ENCODE peak calls at places on chromosomes 2 and 18, in seven cellular contexts. One of them, this sample, is unnamed.

GRCh38 chr18:55575949-55576348 is 12.0 kb downstream of the TCF4 start:
- DNase-seq in Calu3: no peak
- DNase-seq in foreskin fibroblast: no peak
- DNase-seq in astrocyte of the cerebellum: no peak
- DNase-seq in GM12864: no peak
- DNase-seq in IMR-90: no peak
- DNase-seq in cardiac muscle cell: no peak
- DNase-seq in this sample: no peak

GRCh38 chr2:163462993-163463392 is 272.8 kb downstream of the FIGN start:
- DNase-seq in cardiac muscle cell: no peak
- DNase-seq in GM12864: no peak
- DNase-seq in IMR-90: no peak
- DNase-seq in Calu3: no peak
- DNase-seq in foreskin fibroblast: no peak
- DNase-seq in astrocyte of the cerebellum: no peak
- DNase-seq in this sample: no peak

GRCh38 chr2:179551545-179552045 is 287.0 kb upstream of the SESTD1 start:
- DNase-seq in foreskin fibroblast: no peak
- DNase-seq in GM12864: no peak
- DNase-seq in IMR-90: no peak
- DNase-seq in Calu3: no peak
- DNase-seq in cardiac muscle cell: no peak
- DNase-seq in astrocyte of the cerebellum: no peak
- DNase-seq in this sample: no peak

GRCh38 chr2:128557069-128557468 is 238.4 kb upstream of the HS6ST1 start:
- DNase-seq in IMR-90: no peak
- DNase-seq in astrocyte of the cerebellum: no peak
- DNase-seq in Calu3: no peak
- DNase-seq in foreskin fibroblast: no peak
- DNase-seq in cardiac muscle cell: no peak
- DNase-seq in GM12864: no peak
- DNase-seq in this sample: no peak

GRCh38 chr2:85996591-85996990 is 107.8 kb upstream of the ST3GAL5 start:
- DNase-seq in GM12864: no peak
- DNase-seq in foreskin fibroblast: no peak
- DNase-seq in astrocyte of the cerebellum: no peak
- DNase-seq in Calu3: no peak
- DNase-seq in IMR-90: no peak
- DNase-seq in cardiac muscle cell: peak; percentile 31
- DNase-seq in this sample: no peak

GRCh38 chr18:76421291-76422078 is 73.6 kb downstream of the ZNF516 start:
- DNase-seq in cardiac muscle cell: no peak
- DNase-seq in foreskin fibroblast: no peak
- DNase-seq in IMR-90: no peak
- DNase-seq in Calu3: peak; percentile 14
- DNase-seq in astrocyte of the cerebellum: no peak
- DNase-seq in GM12864: no peak
- DNase-seq in this sample: no peak

GRCh38 chr2:31057691-31058090 is 80.5 kb downstream of the GALNT14 start:
- DNase-seq in cardiac muscle cell: no peak
- DNase-seq in foreskin fibroblast: no peak
- DNase-seq in IMR-90: no peak
- DNase-seq in GM12864: no peak
- DNase-seq in Calu3: no peak
- DNase-seq in astrocyte of the cerebellum: no peak
- DNase-seq in this sample: no peak

GRCh38 chr2:12506846-12507245 is 209.9 kb upstream of the TRIB2 start:
- DNase-seq in Calu3: no peak
- DNase-seq in IMR-90: peak; percentile 14
- DNase-seq in foreskin fibroblast: no peak
- DNase-seq in cardiac muscle cell: no peak
- DNase-seq in GM12864: no peak
- DNase-seq in astrocyte of the cerebellum: no peak
- DNase-seq in this sample: no peak

GRCh38 chr2:187580462-187581124 is 26.4 kb upstream of the TFPI start:
- DNase-seq in Calu3: no peak
- DNase-seq in cardiac muscle cell: peak; percentile 55
- DNase-seq in astrocyte of the cerebellum: peak; percentile 80
- DNase-seq in IMR-90: peak; percentile 85
- DNase-seq in GM12864: no peak
- DNase-seq in foreskin fibroblast: peak; percentile 47
- DNase-seq in this sample: no peak

GRCh38 chr18:31830686-31831085 is 70.0 kb upstream of the SLC25A52 start:
- DNase-seq in foreskin fibroblast: no peak
- DNase-seq in GM12864: no peak
- DNase-seq in astrocyte of the cerebellum: no peak
- DNase-seq in Calu3: no peak
- DNase-seq in IMR-90: no peak
- DNase-seq in cardiac muscle cell: no peak
- DNase-seq in this sample: no peak

GRCh38 chr18:31837879-31838278 is 77.2 kb upstream of the SLC25A52 start:
- DNase-seq in Calu3: no peak
- DNase-seq in astrocyte of the cerebellum: no peak
- DNase-seq in cardiac muscle cell: no peak
- DNase-seq in IMR-90: no peak
- DNase-seq in foreskin fibroblast: no peak
- DNase-seq in GM12864: no peak
- DNase-seq in this sample: no peak

GRCh38 chr18:31828613-31829012 is 67.9 kb upstream of the SLC25A52 start:
- DNase-seq in astrocyte of the cerebellum: no peak
- DNase-seq in foreskin fibroblast: no peak
- DNase-seq in Calu3: no peak
- DNase-seq in GM12864: no peak
- DNase-seq in cardiac muscle cell: no peak
- DNase-seq in IMR-90: no peak
- DNase-seq in this sample: no peak

GRCh38 chr18:31835528-31836138 is 75.0 kb upstream of the SLC25A52 start:
- DNase-seq in GM12864: no peak
- DNase-seq in Calu3: no peak
- DNase-seq in cardiac muscle cell: no peak
- DNase-seq in astrocyte of the cerebellum: peak; percentile 2
- DNase-seq in foreskin fibroblast: no peak
- DNase-seq in IMR-90: peak; percentile 66
- DNase-seq in this sample: no peak

GRCh38 chr18:31831903-31832302 is 71.2 kb upstream of the SLC25A52 start:
- DNase-seq in foreskin fibroblast: no peak
- DNase-seq in astrocyte of the cerebellum: no peak
- DNase-seq in Calu3: no peak
- DNase-seq in IMR-90: no peak
- DNase-seq in GM12864: no peak
- DNase-seq in cardiac muscle cell: no peak
- DNase-seq in this sample: no peak
- TF ChIP-seq CTCF in foreskin fibroblast: no peak
- TF ChIP-seq CTCF in astrocyte of the cerebellum: no peak
- TF ChIP-seq CTCF in Calu3: no peak
- TF ChIP-seq CTCF in IMR-90: no peak
- TF ChIP-seq CTCF in GM12864: no peak
- TF ChIP-seq CTCF in cardiac muscle cell: no peak
- TF ChIP-seq CTCF in this sample: no peak

DNA sequence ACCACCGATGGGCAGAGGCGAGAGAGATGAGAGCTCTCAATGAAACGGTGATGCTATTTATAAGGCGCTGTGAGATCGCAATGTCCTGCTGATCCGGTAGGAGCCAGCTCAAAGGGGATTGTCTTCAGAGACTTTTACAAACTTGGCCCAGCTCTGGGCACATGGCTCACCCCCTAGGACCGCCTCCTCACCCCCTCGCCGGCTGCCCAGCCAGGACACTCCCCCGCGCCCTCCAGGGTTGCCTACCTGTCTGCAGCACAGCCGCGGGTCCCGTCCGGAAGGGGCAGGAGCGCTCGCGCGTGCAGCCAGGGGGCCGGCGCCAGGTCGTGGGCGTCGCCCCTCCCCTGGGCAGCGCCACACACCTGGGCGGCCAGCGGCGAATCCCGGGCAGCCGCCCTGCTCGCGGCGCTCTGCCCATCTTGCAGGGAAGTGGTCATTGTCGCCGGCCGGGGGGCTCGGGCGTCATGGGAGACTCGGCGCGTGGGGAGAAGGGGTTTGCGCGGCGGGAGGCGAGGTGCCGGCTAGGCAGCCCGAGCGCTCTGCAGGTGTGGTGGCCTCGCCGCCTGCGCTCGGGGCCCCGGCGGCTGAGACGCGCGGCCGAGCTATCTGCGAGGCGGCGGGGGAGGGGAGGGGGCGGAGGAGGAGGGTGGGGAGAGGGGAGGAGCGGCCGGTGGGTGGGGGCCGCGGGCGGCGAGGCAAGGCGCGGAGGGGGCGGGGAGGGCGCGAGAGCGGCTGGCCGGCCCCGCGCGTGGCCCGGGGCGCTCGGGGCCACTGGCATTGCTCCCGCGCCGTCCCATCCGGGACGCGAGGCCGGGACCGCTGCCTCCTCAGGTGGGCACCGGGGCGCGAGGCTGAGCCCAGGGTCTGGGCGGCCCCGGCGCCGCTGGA is at the start of gene GRB14:
- DNase-seq in Calu3: peak; percentile 94
- DNase-seq in GM12864: no peak
- DNase-seq in foreskin fibroblast: no peak
- DNase-seq in IMR-90: no peak
- DNase-seq in astrocyte of the cerebellum: no peak
- DNase-seq in cardiac muscle cell: peak; percentile 66
- DNase-seq in this sample: peak; percentile 34
- TF ChIP-seq CTCF in Calu3: peak; percentile 11
- TF ChIP-seq CTCF in GM12864: no peak
- TF ChIP-seq CTCF in foreskin fibroblast: no peak
- TF ChIP-seq CTCF in IMR-90: no peak
- TF ChIP-seq CTCF in astrocyte of the cerebellum: no peak
- TF ChIP-seq CTCF in cardiac muscle cell: no peak
- TF ChIP-seq CTCF in this sample: no peak

DNA sequence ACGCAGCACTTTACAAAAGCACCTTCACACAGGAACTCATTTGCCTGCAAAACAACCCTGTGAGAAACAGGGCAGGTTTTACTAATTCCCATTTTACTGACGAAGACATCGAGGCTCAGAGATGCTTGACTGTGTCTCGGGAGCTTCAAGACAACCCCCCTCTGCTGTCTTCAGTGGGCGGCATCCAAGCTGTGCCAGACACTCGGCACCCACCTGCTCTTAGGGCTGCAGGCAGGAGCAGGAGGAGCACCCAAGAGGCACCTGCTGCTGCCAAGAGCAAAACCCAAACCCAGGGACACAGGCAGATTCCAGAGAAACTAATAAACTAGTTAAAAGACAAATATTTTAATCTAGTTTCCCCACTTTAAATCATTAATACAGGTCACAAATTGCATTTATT is 67.9 kb downstream of the PPP4R1 start:
- DNase-seq in foreskin fibroblast: no peak
- DNase-seq in GM12864: no peak
- DNase-seq in Calu3: no peak
- DNase-seq in IMR-90: no peak
- DNase-seq in cardiac muscle cell: no peak
- DNase-seq in astrocyte of the cerebellum: no peak
- DNase-seq in this sample: no peak
- TF ChIP-seq CTCF in foreskin fibroblast: no peak
- TF ChIP-seq CTCF in GM12864: no peak
- TF ChIP-seq CTCF in Calu3: no peak
- TF ChIP-seq CTCF in IMR-90: no peak
- TF ChIP-seq CTCF in cardiac muscle cell: no peak
- TF ChIP-seq CTCF in astrocyte of the cerebellum: no peak
- TF ChIP-seq CTCF in this sample: no peak

GRCh38 chr2:65710779-65711295 is 278.4 kb upstream of the SPRED2 start:
- DNase-seq in IMR-90: peak; percentile 8
- DNase-seq in Calu3: peak; percentile 52
- DNase-seq in GM12864: peak; percentile 5
- DNase-seq in astrocyte of the cerebellum: no peak
- DNase-seq in cardiac muscle cell: peak; percentile 29
- DNase-seq in foreskin fibroblast: peak; percentile 1
- DNase-seq in this sample: no peak
- TF ChIP-seq CTCF in IMR-90: peak; percentile 36
- TF ChIP-seq CTCF in Calu3: peak; percentile 31
- TF ChIP-seq CTCF in GM12864: peak; percentile 52
- TF ChIP-seq CTCF in astrocyte of the cerebellum: peak; percentile 53
- TF ChIP-seq CTCF in cardiac muscle cell: peak; percentile 22
- TF ChIP-seq CTCF in foreskin fibroblast: peak; percentile 19
- TF ChIP-seq CTCF in this sample: peak; percentile 43

DNA sequence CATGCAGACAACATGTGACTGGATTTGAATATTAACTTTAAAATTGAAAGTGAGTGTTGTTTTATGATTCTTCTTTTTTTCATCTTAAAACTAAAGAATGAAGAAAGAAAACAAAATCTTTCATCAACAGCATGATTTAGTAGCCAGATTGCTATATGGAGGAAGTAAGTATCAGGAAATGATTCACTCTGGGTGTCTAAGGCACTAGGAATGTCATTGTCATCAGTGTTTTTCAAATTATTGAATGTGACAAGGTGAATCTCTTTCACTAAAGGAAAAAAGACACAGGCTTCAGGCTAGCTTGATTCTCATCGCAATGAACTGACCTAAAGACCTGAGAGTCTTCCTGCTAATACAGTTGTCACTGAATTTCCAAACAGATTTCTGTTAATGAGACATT is 430.1 kb downstream of the FBXO15 start:
- DNase-seq in astrocyte of the cerebellum: no peak
- DNase-seq in cardiac muscle cell: no peak
- DNase-seq in foreskin fibroblast: peak; percentile 49
- DNase-seq in Calu3: no peak
- DNase-seq in IMR-90: peak; percentile 32
- DNase-seq in GM12864: no peak
- DNase-seq in this sample: no peak
- TF ChIP-seq CTCF in astrocyte of the cerebellum: no peak
- TF ChIP-seq CTCF in cardiac muscle cell: no peak
- TF ChIP-seq CTCF in foreskin fibroblast: no peak
- TF ChIP-seq CTCF in Calu3: no peak
- TF ChIP-seq CTCF in IMR-90: no peak
- TF ChIP-seq CTCF in GM12864: no peak
- TF ChIP-seq CTCF in this sample: no peak

GRCh38 chr2:119821266-119821665 is 61.5 kb downstream of the PTPN4 start:
- DNase-seq in Calu3: no peak
- DNase-seq in GM12864: no peak
- DNase-seq in astrocyte of the cerebellum: no peak
- DNase-seq in IMR-90: no peak
- DNase-seq in cardiac muscle cell: no peak
- DNase-seq in foreskin fibroblast: no peak
- DNase-seq in this sample: no peak

GRCh38 chr2:119827866-119828507 is 68.3 kb downstream of the PTPN4 start:
- DNase-seq in GM12864: no peak
- DNase-seq in Calu3: no peak
- DNase-seq in foreskin fibroblast: peak; percentile 16
- DNase-seq in IMR-90: peak; percentile 47
- DNase-seq in cardiac muscle cell: no peak
- DNase-seq in astrocyte of the cerebellum: no peak
- DNase-seq in this sample: no peak

GRCh38 chr2:119823734-119824334 is 64.1 kb downstream of the PTPN4 start:
- DNase-seq in GM12864: no peak
- DNase-seq in IMR-90: peak; percentile 59
- DNase-seq in Calu3: peak; percentile 45
- DNase-seq in foreskin fibroblast: peak; percentile 36
- DNase-seq in cardiac muscle cell: peak; percentile 46
- DNase-seq in astrocyte of the cerebellum: peak; percentile 24
- DNase-seq in this sample: no peak

DNA sequence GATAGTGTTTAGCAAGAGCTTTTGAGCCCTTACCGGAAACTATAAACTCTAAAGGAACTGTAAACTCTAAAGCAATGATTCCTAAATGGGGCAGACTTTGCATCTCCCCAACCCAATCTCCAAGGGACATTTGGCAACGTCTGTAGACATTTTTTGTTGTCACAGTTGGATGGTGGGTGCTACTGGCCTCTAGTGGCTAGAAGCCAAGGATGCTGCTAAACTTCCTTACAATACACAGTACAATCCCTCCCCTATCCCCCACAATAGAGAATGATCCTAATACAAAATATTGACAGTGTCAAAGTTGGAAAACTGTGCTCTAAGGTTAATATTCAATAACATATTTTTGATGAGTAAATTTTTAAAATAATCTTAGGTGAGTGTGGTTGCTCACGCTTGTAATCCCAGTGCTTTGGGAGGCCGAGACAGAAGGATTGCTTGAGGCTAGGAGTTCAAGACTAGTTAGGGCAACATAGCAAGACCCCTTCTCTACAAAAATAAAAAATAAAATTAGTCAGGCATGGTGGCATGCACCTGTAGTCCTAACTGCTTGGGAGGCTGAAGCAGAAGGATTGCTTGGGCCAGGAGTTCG is 66.7 kb downstream of the PTPN4 start:
- DNase-seq in cardiac muscle cell: peak; percentile 27
- DNase-seq in GM12864: no peak
- DNase-seq in foreskin fibroblast: peak; percentile 17
- DNase-seq in IMR-90: peak; percentile 21
- DNase-seq in astrocyte of the cerebellum: no peak
- DNase-seq in Calu3: peak; percentile 52
- DNase-seq in this sample: no peak
- TF ChIP-seq CTCF in cardiac muscle cell: peak; percentile 62
- TF ChIP-seq CTCF in GM12864: peak; percentile 80
- TF ChIP-seq CTCF in foreskin fibroblast: peak; percentile 65
- TF ChIP-seq CTCF in IMR-90: peak; percentile 50
- TF ChIP-seq CTCF in astrocyte of the cerebellum: peak; percentile 61
- TF ChIP-seq CTCF in Calu3: peak; percentile 56
- TF ChIP-seq CTCF in this sample: peak; percentile 52

This sample was measured in D721Med.